ENCODE peak calls at places on chromosome 6, in five cellular contexts. One of them, this sample, is unnamed.

GRCh38 chr6:20455175-20456075 is 53.7 kb downstream of the E2F3 start:
- DNase-seq in amygdala: no peak
- DNase-seq in H4: peak
- DNase-seq in aorta: no peak
- DNase-seq in NCI-H460: no peak
- DNase-seq in this sample: no peak

GRCh38 chr6:21189721-21190120 is 403.8 kb upstream of the SOX4 start:
- DNase-seq in amygdala: no peak
- DNase-seq in aorta: no peak
- DNase-seq in NCI-H460: no peak
- DNase-seq in H4: no peak
- DNase-seq in this sample: no peak

GRCh38 chr6:48552905-48553304 is 441.9 kb upstream of the PTCHD4 start:
- DNase-seq in H4: no peak
- DNase-seq in NCI-H460: no peak
- DNase-seq in aorta: no peak
- DNase-seq in amygdala: no peak
- DNase-seq in this sample: no peak

GRCh38 chr6:43658161-43658560 is 13.3 kb downstream of the RSPH9 start:
- DNase-seq in NCI-H460: no peak
- DNase-seq in H4: no peak
- DNase-seq in amygdala: no peak
- DNase-seq in aorta: no peak
- DNase-seq in this sample: no peak

GRCh38 chr6:64081459-64081858 is 445.9 kb downstream of the PHF3 start:
- DNase-seq in aorta: no peak
- DNase-seq in amygdala: no peak
- DNase-seq in NCI-H460: no peak
- DNase-seq in H4: no peak
- DNase-seq in this sample: no peak

GRCh38 chr6:41073203-41073967 is 611 bp downstream of the NFYA start:
- DNase-seq in NCI-H460: peak
- DNase-seq in amygdala: peak
- DNase-seq in aorta: peak
- DNase-seq in H4: peak
- DNase-seq in this sample: peak

GRCh38 chr6:150745896-150746295 is 119.6 kb upstream of the MTHFD1L start:
- DNase-seq in aorta: no peak
- DNase-seq in H4: no peak
- DNase-seq in NCI-H460: no peak
- DNase-seq in amygdala: no peak
- DNase-seq in this sample: no peak

GRCh38 chr6:37558646-37559045 is 59.0 kb upstream of the CCDC167 start:
- DNase-seq in NCI-H460: no peak
- DNase-seq in amygdala: no peak
- DNase-seq in aorta: no peak
- DNase-seq in H4: no peak
- DNase-seq in this sample: no peak

GRCh38 chr6:51844391-51844735 is 243.1 kb downstream of the PKHD1 start:
- DNase-seq in aorta: no peak
- DNase-seq in H4: no peak
- DNase-seq in NCI-H460: no peak
- DNase-seq in amygdala: no peak
- DNase-seq in this sample: no peak

GRCh38 chr6:12844284-12845223 is 128.0 kb downstream of the PHACTR1 start:
- DNase-seq in aorta: no peak
- DNase-seq in NCI-H460: peak
- DNase-seq in amygdala: no peak
- DNase-seq in H4: peak
- DNase-seq in this sample: no peak

GRCh38 chr6:79413562-79414002 is 123.6 kb downstream of the LCA5 start:
- DNase-seq in NCI-H460: no peak
- DNase-seq in amygdala: no peak
- DNase-seq in H4: no peak
- DNase-seq in aorta: no peak
- DNase-seq in this sample: no peak

GRCh38 chr6:73515204-73516101 is 5.4 kb downstream of the EEF1A1 start:
- DNase-seq in aorta: no peak
- DNase-seq in amygdala: peak
- DNase-seq in NCI-H460: peak
- DNase-seq in H4: peak
- DNase-seq in this sample: no peak

GRCh38 chr6:35493307-35493983 is 3.4 kb downstream of the TEAD3 start:
- DNase-seq in aorta: no peak
- DNase-seq in NCI-H460: no peak
- DNase-seq in H4: no peak
- DNase-seq in amygdala: no peak
- DNase-seq in this sample: no peak

GRCh38 chr6:31630177-31630934 is 9.8 kb downstream of the PRRC2A start:
- DNase-seq in H4: no peak
- DNase-seq in amygdala: no peak
- DNase-seq in NCI-H460: no peak
- DNase-seq in aorta: no peak
- DNase-seq in this sample: no peak

GRCh38 chr6:17863971-17864754 is 123.3 kb downstream of the KIF13A start:
- DNase-seq in H4: peak
- DNase-seq in amygdala: peak
- DNase-seq in NCI-H460: no peak
- DNase-seq in aorta: no peak
- DNase-seq in this sample: no peak

GRCh38 chr6:35754452-35755321 is 17.9 kb downstream of the ARMC12 start:
- DNase-seq in NCI-H460: no peak
- DNase-seq in aorta: no peak
- DNase-seq in amygdala: no peak
- DNase-seq in H4: no peak
- DNase-seq in this sample: no peak

This sample was measured in suprapubic skin.